ENCODE peak calls at places on chromosomes 16 and 17, in four cellular contexts. A is aorta; M is upper lobe of left lung; S is CD4-positive, alpha-beta T cell. P is an unnamed sample.
A peak's percentile ranks its signal among the peaks of the same experiment; 100 is the strongest.

GRCh38 chr17:80789356-80789902 is 202.2 kb upstream of the CHMP6 start:
- ATAC-seq in A (peak; percentile 58), M (no peak), S (no peak), P (peak; percentile 69)

GRCh38 chr17:2074919-2075318 is 20.0 kb downstream of the HIC1 start:
- ATAC-seq in A (no peak), M (no peak), S (no peak), P (no peak)

GRCh38 chr17:42632949-42633444 is 23.5 kb downstream of the TUBG1 start:
- ATAC-seq in A (no peak), M (no peak), S (no peak), P (no peak)

GRCh38 chr16:53043462-53043861 is 9.2 kb downstream of the CHD9NB start:
- ATAC-seq in A (peak; percentile 69), M (no peak), S (no peak), P (peak; percentile 40)

GRCh38 chr17:29929006-29929543 is 953 bp downstream of the SSH2 start:
- ATAC-seq in A (no peak), M (no peak), S (no peak), P (no peak)

GRCh38 chr16:66618588-66618987 is 14.1 kb downstream of the CMTM3 start:
- ATAC-seq in A (peak; percentile 71), M (no peak), S (no peak), P (peak; percentile 80)

GRCh38 chr17:65020284-65020683 is 36.3 kb downstream of the GNA13 start:
- ATAC-seq in A (no peak), M (no peak), S (no peak), P (peak; percentile 17)

GRCh38 chr17:39622380-39623006 is 4.3 kb upstream of the PPP1R1B start:
- ATAC-seq in A (no peak), M (no peak), S (peak; percentile 51), P (no peak)

DNA sequence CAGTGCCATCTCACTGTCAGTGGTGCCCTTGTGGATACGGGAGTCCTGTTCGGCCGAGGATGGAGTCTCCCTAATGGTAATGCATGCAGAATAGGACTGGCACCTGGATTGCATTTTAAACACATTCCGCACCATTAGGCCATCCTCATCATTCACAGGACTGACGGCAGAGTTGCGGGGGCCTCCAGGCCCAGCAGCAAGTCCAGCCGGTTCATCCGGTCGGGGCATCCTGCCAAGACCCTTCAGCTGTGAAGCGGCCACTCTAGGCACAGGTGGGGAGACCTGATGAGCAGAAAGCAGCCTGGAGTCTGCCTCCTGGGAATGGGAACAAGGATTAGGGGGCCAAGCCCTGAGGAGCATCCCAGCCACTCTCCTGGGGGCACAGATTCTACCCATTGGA is 90.3 kb upstream of the XYLT1 start:
- ATAC-seq in A (no peak), M (no peak), S (no peak), P (no peak)
- H3K27ac ChIP-seq in A (no peak overlapping the region), M (no peak overlapping the region), S (no peak overlapping the region), P (no peak overlapping the region)

DNA sequence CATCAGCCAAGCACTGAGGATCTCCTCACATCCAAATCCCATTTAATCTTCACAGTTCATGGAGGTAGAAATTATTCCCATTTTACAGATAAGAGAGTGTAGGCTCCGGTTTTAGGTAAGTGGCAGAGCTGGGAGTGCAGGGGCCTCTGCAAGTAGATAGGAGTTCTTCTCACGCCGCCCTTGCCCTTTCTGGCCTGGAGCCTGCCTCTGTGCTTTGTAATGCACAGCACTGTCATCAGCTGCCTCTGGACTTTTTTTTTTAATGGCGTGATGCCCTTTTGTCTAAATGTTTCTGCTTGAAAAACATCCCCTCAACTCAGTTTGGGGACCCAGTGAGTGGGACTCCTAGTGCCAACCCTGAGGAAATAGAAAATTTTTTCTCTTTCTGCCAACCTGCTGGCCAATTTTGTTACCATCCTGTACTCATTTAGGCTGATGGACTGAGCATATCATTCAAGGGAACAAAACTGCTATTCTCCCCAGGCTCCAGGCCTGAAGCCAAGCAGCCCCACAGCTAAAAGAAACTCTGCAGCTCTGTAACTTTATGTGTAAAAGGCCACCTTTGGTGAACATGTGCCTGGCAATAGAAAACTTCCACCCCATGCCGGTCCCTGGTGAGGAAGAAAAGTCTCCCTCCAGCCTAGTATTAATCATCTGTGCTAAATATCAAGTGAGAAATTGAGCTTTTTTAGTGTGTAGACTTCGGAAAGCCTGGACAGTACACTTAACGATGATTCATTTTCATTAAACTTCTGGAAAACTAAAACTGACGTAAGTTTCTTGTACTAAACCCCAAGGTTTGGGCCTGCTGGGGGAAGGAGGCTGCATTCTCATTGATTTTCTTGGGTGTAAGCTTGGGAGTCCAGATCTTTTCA is 22.5 kb downstream of the SLC6A2 start:
- ATAC-seq in A (no peak), M (no peak), S (no peak), P (no peak)
- H3K27ac ChIP-seq in A (no peak overlapping the region), M (no peak overlapping the region), S (no peak overlapping the region), P (no peak overlapping the region)

DNA sequence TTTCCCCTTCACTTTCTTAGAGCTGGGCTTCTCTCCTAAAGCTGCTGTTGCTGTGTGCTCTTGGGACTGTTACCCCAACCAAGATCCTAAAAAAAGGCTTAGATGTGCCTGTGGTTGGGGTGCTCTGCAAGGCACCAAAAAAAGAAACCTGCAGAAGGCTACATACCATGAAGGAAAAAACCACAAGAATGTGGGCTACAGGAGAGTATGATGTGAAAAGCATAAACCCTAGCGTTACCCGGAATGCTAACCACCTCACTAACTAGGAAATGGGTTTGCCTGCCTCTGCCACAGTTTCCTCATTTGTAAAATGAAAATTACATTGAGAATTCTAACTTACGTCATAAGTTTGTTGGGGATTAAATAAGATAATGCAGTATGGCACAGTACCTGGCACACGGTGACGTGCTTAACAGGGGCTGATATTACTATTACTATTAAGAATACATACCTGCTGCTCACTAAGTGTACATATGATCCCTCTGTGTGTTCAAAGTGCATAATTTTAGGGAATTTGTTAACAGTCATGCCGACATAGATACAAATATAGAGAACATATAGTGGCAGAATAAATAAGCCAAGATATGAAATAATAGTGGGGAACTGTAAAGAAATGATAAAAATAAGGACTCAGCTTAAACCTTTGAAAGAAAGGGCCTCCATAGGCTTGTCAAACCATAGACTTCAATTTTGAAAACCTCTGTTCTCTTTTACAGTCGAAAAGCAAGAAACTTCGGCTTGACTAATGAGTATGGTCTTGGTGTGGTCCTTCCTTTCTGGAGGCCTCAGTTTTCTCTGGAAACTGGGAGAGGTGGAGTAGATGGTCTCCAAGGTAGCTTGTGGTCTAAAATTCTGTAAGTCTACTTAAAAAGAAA is 177.8 kb upstream of the TBX2 start:
- ATAC-seq in A (no peak), M (no peak), S (peak; percentile 40), P (no peak)
- H3K27ac ChIP-seq in A (no peak overlapping the region), M (peak overlapping the region; percentile 12), S (no peak overlapping the region), P (no peak overlapping the region)

DNA sequence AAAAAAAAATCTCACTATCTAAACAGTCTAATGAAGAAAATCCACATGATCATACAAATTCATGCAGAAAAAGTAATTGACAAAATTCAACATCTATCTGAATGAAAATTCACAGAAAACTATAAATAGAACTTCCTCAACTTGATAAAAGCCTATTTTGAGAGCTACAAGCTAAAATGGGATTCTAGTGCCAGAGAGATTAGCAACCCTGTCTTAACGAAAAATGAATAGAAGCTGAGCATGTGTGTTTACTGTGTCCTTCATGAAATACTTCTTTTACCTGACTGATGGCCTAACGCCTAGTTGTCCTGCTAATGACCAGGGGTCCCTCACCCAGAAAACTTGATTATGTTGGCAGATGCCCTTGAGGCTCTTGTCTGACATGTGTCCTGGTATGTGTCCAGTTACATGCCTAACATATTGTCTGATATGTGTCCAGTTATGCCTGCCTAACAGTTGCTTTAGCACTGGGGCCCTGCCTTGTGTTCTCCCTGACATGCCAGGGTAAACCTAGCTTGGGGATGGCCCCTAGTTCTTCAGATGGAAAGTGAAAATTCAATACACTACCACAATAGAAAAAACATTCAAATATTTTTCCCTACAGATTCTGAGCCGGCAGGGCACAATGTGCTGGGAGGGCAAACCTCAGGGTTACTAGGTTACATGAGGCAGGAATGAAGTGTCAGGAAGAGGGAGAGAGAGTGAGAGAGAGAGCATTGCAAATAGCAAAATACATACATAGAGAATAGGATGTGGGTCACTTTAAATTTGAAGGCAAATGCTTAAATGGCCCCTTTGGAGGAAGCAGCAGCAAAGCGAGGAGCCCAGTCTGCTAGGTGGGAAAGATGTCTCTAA is 834.0 kb downstream of the CDH11 start:
- ATAC-seq in A (no peak), M (no peak), S (no peak), P (no peak)
- H3K27ac ChIP-seq in A (no peak overlapping the region), M (no peak overlapping the region), S (no peak overlapping the region), P (no peak overlapping the region)

DNA sequence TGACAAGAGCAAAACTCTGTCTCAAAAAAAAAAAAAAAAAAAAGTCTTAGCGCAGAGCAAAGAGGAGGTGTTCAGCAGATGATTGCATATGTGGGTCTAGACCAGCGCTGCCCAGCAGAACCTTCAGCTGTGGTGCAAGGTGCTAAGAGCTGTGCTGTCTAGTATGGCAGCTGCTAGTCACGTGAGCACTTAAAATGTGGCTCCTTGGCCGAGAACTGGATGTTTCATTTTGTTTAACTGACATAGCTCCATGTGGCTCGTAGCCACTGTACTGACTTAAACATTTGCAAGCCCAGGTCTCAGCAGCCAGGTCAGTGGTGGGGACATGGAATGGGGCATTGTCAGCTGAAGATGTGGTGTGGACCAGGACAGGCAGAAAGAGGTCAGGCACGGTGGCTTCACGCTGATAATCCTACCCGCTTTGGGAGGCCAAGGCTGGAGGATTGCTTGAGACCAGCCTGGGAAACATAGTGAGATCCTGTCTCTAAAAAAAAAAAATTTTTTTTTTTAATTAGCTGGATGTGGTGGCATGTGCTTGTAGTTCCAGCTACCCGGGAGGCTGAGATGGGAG is 9.2 kb downstream of the C1QTNF1 start:
- ATAC-seq in A (no peak), M (no peak), S (no peak), P (no peak)
- H3K27ac ChIP-seq in A (no peak overlapping the region), M (no peak overlapping the region), S (no peak overlapping the region), P (no peak overlapping the region)

GRCh38 chr17:76521262-76521661 is 16.2 kb downstream of the CYGB start:
- ATAC-seq in A (no peak), M (no peak), S (no peak), P (no peak)

GRCh38 chr17:76515291-76515949 is 14.2 kb upstream of the RHBDF2 start:
- ATAC-seq in A (peak; percentile 83), M (peak; percentile 80), S (peak; percentile 82), P (peak; percentile 88)

GRCh38 chr17:76519667-76520066 is 17.8 kb downstream of the CYGB start:
- ATAC-seq in A (no peak), M (no peak), S (no peak), P (no peak)

GRCh38 chr17:76519048-76519614 is 17.9 kb upstream of the RHBDF2 start:
- ATAC-seq in A (no peak), M (no peak), S (no peak), P (no peak)

GRCh38 chr17:76517638-76518038 is 16.4 kb upstream of the RHBDF2 start:
- ATAC-seq in A (no peak), M (no peak), S (no peak), P (no peak)
- H3K27ac ChIP-seq in A (no peak overlapping the region), M (no peak overlapping the region), S (no peak overlapping the region), P (no peak overlapping the region)

GRCh38 chr17:73074515-73074914 is 18.0 kb downstream of the SLC39A11 start:
- ATAC-seq in A (no peak), M (no peak), S (no peak), P (no peak)
- H3K27ac ChIP-seq in A (no peak overlapping the region), M (no peak overlapping the region), S (no peak overlapping the region), P (no peak overlapping the region)

GRCh38 chr16:8887438-8887765 is 5.3 kb downstream of the LITAFD start:
- ATAC-seq in A (no peak), M (no peak), S (no peak), P (no peak)
- H3K27ac ChIP-seq in A (no peak overlapping the region), M (no peak overlapping the region), S (no peak overlapping the region), P (no peak overlapping the region)